ENCODE peak calls at places on chromosomes 6 and 20, in five cellular contexts. I is adipocyte; X is uterus; B is choroid plexus epithelial cell; G is CD4-positive, CD25-positive, alpha-beta regulatory T cell. S is an unnamed sample.

GRCh38 chr20:64188682-64189529 is 24.7 kb downstream of the MYT1 start:
- DNase-seq in B (peak), G (no peak), X (no peak), I (peak), S (peak)

GRCh38 chr6:131744432-131744831 is 33.6 kb upstream of the CTAGE9 start:
- DNase-seq in B (no peak), G (no peak), X (no peak), I (no peak), S (no peak)

GRCh38 chr6:145275019-145275418 is 460.3 kb downstream of the EPM2A start:
- DNase-seq in X (no peak), G (no peak), B (no peak), I (no peak), S (no peak)

GRCh38 chr6:128719786-128720185 is 163.2 kb upstream of the LAMA2 start:
- DNase-seq in I (no peak), X (no peak), B (no peak), G (no peak), S (no peak)

GRCh38 chr6:47371139-47371874 is 61.6 kb upstream of the TNFRSF21 start:
- DNase-seq in G (no peak), X (no peak), B (no peak), I (no peak), S (no peak)

GRCh38 chr20:61157301-61157700 is 94.8 kb upstream of the CDH4 start:
- DNase-seq in I (no peak), B (no peak), X (no peak), G (no peak), S (no peak)

GRCh38 chr6:11431455-11431937 is 106.1 kb upstream of the TMEM170B start:
- DNase-seq in B (peak), I (no peak), G (no peak), X (no peak), S (peak)

GRCh38 chr6:38110407-38111025 is 291.0 kb downstream of the ZFAND3 start:
- DNase-seq in X (no peak), G (no peak), B (no peak), I (no peak), S (no peak)

GRCh38 chr20:32898721-32899120 is 40.0 kb downstream of the EFCAB8 start:
- DNase-seq in X (no peak), B (peak), G (no peak), I (peak), S (no peak)

GRCh38 chr6:37483917-37484785 is 15.5 kb downstream of the CCDC167 start:
- DNase-seq in I (peak), X (peak), G (peak), B (peak), S (no peak)

GRCh38 chr20:32463642-32464400 is 105.7 kb downstream of the ASXL1 start:
- DNase-seq in X (no peak), B (no peak), I (no peak), G (no peak), S (no peak)

GRCh38 chr6:87016772-87017171 is 78.1 kb downstream of the CGA start:
- DNase-seq in G (no peak), I (no peak), B (no peak), X (no peak), S (no peak)

GRCh38 chr20:46196990-46197389 is 78.9 kb downstream of the CD40 start:
- DNase-seq in B (no peak), X (no peak), G (no peak), I (no peak), S (no peak)

GRCh38 chr20:46708172-46708860 is 1.1 kb upstream of the SLC2A10 start:
- DNase-seq in X (no peak), B (no peak), I (no peak), G (no peak), S (no peak)

GRCh38 chr6:124298682-124299081 is 495.0 kb downstream of the NKAIN2 start:
- DNase-seq in B (no peak), G (no peak), X (no peak), I (no peak), S (no peak)

GRCh38 chr6:93087606-93088005 is 331.8 kb downstream of the EPHA7 start:
- DNase-seq in I (no peak), X (no peak), G (no peak), B (no peak), S (no peak)

DNA sequence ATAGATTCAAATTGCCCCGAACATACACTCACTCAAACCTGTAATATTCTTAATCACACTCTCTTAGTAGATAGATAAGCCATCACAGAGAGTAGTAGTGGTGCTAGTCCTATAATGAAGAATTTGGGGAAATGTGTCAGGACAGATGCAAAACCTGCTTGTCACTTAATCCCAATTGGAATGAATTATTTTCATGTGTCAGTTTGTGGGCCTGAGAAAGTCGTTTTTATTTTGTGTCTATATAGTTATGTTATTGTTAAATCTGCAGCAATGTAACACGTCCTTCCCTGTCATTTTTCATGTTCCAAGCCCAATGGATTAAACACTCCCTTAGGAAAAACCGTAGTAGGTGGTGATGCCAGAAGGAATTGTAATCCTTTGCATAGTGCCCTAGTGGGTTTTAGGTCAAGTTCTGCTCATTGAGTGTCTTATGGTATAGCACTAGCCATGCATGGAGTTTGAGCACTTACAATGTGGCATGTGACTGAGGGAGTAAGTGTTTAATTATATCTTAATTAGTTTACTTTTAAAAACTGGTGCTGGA is 106.0 kb upstream of the PRSS16 start:
- DNase-seq in X (no peak), B (no peak), G (no peak), I (no peak), S (no peak)
- H3K4me3 ChIP-seq in X (no peak), B (no peak), G (peak), I (no peak), S (no peak)

GRCh38 chr6:34031567-34032383 is 114.1 kb downstream of the GRM4 start:
- DNase-seq in G (no peak), I (no peak), X (no peak), B (no peak), S (no peak)

GRCh38 chr6:34028691-34029360 is 117.1 kb downstream of the GRM4 start:
- DNase-seq in B (no peak), I (no peak), X (no peak), G (no peak), S (no peak)

GRCh38 chr6:34032856-34033255 is 113.0 kb downstream of the GRM4 start:
- DNase-seq in B (no peak), I (no peak), X (no peak), G (no peak), S (no peak)

GRCh38 chr6:34029489-34030280 is 116.2 kb downstream of the GRM4 start:
- DNase-seq in X (no peak), G (no peak), B (no peak), I (no peak), S (no peak)

GRCh38 chr6:34030831-34031566 is 114.9 kb downstream of the GRM4 start:
- DNase-seq in X (no peak), B (no peak), G (no peak), I (no peak), S (no peak)
- H3K4me3 ChIP-seq in X (no peak), B (no peak), G (no peak), I (no peak), S (no peak)

GRCh38 chr6:116254297-116254724 is 436 bp upstream of the TSPYL4 start:
- DNase-seq in X (no peak), G (no peak), I (no peak), B (no peak), S (no peak)
- H3K4me3 ChIP-seq in X (peak), G (peak), I (peak), B (peak), S (peak)

DNA sequence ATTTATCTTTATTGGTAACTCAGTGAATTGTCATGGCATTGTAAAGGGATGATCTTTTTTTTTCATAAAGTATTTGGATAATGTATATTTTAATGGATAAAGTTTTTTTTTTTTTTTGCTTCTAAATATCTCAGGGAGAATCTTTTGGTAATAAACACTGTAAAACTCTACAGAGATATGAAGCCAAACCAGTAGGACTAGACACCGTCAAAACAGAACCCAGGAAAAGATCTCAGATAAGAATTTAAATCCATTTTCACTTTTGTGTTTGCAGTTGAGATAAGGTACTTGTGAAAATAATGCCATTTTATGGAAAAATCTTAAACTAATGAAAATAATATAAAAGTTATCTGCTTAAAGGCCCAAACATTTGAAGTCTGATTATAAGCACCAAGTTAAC is 27.0 kb downstream of the FAM83B start:
- DNase-seq in B (no peak), G (no peak), I (no peak), X (no peak), S (no peak)
- H3K4me3 ChIP-seq in B (no peak), G (no peak), I (no peak), X (no peak), S (no peak)

GRCh38 chr20:38261054-38261390 is 487 bp upstream of the KIAA1755 start:
- DNase-seq in I (no peak), X (no peak), B (no peak), G (no peak), S (no peak)
- H3K4me3 ChIP-seq in I (peak), X (peak), B (peak), G (no peak), S (peak)

GRCh38 chr6:169340395-169340794 is 86.7 kb upstream of the THBS2 start:
- DNase-seq in X (no peak), B (no peak), I (no peak), G (no peak), S (no peak)
- H3K4me3 ChIP-seq in X (no peak), B (no peak), I (no peak), G (no peak), S (no peak)

GRCh38 chr20:38730167-38730988 is 6.1 kb downstream of the SLC32A1 start:
- DNase-seq in I (no peak), X (no peak), B (no peak), G (no peak), S (no peak)

GRCh38 chr20:38731738-38732113 is 7.4 kb downstream of the SLC32A1 start:
- DNase-seq in G (no peak), X (no peak), I (no peak), B (no peak), S (no peak)

GRCh38 chr20:38735172-38735571 is 10.9 kb downstream of the SLC32A1 start:
- DNase-seq in X (no peak), G (no peak), I (no peak), B (no peak), S (no peak)

GRCh38 chr20:38730989-38731737 is 6.9 kb downstream of the SLC32A1 start:
- DNase-seq in I (peak), X (peak), G (peak), B (peak), S (no peak)

GRCh38 chr20:38732981-38733380 is 8.7 kb downstream of the SLC32A1 start:
- DNase-seq in X (no peak), G (no peak), I (no peak), B (no peak), S (no peak)
- H3K4me3 ChIP-seq in X (no peak), G (no peak), I (no peak), B (no peak), S (no peak)

DNA sequence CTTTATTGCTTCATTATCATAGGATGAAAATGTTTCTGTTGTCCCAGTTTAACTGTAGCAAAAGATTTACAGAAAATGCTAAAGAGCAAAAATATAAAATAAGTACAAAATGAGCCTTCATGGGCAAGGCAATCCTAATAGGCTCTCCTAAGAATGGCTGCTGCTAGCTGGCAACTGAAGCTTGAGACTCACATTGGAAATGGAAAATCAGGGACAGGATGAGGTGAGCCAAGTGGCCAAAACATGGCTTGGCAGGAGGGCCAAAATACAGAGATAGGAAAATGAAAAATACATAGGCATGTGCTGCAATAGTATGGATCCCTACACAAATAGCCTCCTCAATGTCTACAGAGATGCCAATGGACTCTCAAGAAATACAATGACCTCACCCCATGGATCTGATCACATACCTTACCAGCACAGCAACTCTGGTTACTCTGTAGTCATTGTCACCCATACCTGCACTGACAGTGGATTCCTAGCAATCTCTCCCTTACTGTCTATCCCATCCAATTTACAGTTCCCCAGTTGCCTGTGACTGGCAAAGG is 105.4 kb downstream of the DST start:
- DNase-seq in I (no peak), B (no peak), G (no peak), X (no peak), S (no peak)
- H3K4me3 ChIP-seq in I (no peak), B (no peak), G (no peak), X (peak), S (no peak)

GRCh38 chr20:37934634-37935010 is 31.7 kb downstream of the VSTM2L start:
- DNase-seq in X (no peak), G (no peak), B (no peak), I (no peak), S (no peak)
- H3K4me3 ChIP-seq in X (no peak), G (no peak), B (no peak), I (no peak), S (no peak)